ENCODE peak calls at places on chromosomes 13 and 19, in eight cellular contexts. V, F, W, U, R, C, L and H are unnamed samples.

GRCh38 chr19:584240-585001 is 5.3 kb upstream of the HCN2 start:
- DNase-seq in L (no peak), U (no peak), C (peak; percentile 9), R (peak; percentile 33), W (peak; percentile 68), V (peak; percentile 39), F (peak; percentile 57), H (no peak)

GRCh38 chr19:9586764-9587163 is 2.5 kb upstream of the ZNF121 start:
- DNase-seq in R (peak; percentile 56), U (peak; percentile 27), V (peak; percentile 72), F (peak; percentile 18), C (peak; percentile 8), L (peak; percentile 75), W (peak; percentile 78), H (no peak)

GRCh38 chr13:20585371-20585770 is 18.4 kb downstream of the IFT88 start:
- DNase-seq in C (no peak), R (no peak), W (no peak), U (no peak), L (no peak), F (no peak), V (no peak), H (no peak)

GRCh38 chr13:113639661-113640262 is 18.2 kb downstream of the ATP4B start:
- DNase-seq in R (no peak), W (no peak), L (no peak), V (no peak), C (no peak), U (no peak), F (no peak), H (no peak)

GRCh38 chr19:54388001-54388802 is 23.5 kb upstream of the LAIR1 start:
- DNase-seq in F (no peak), R (no peak), V (peak; percentile 20), L (no peak), U (no peak), W (peak; percentile 79), C (no peak), H (no peak)

GRCh38 chr13:47168086-47168485 is 271.2 kb upstream of the HTR2A start:
- DNase-seq in U (no peak), W (peak; percentile 40), C (no peak), L (no peak), F (no peak), V (no peak), R (no peak), H (no peak)

GRCh38 chr13:94784066-94784465 is 71.7 kb upstream of the SOX21 start:
- DNase-seq in W (no peak), C (no peak), U (no peak), V (no peak), F (no peak), R (peak; percentile 44), L (no peak), H (no peak)

GRCh38 chr19:42469311-42470239 is 26.8 kb upstream of the CXCL17 start:
- DNase-seq in U (no peak), C (no peak), R (peak; percentile 34), V (no peak), W (no peak), L (no peak), F (peak; percentile 18), H (no peak)

GRCh38 chr19:7211191-7211988 is 82.8 kb downstream of the INSR start:
- DNase-seq in V (no peak), L (peak; percentile 36), U (no peak), W (no peak), R (no peak), C (no peak), F (no peak), H (no peak)

GRCh38 chr19:41808663-41809566 is 12.5 kb downstream of the CEACAM3 start:
- DNase-seq in R (no peak), C (no peak), L (no peak), V (no peak), U (no peak), W (no peak), F (peak; percentile 27), H (no peak)

GRCh38 chr19:18292810-18293641 is 11.6 kb upstream of the JUND start:
- DNase-seq in C (no peak), V (peak; percentile 11), R (no peak), W (peak; percentile 67), F (peak; percentile 85), L (no peak), U (peak; percentile 21), H (no peak)